ENCODE peak calls at places on chromosomes 16 and 17, in four cellular contexts. L, F, W and H are unnamed samples.

GRCh38 chr17:40303009-40303657 is 5.8 kb upstream of the RARA start:
- DNase-seq in L (peak), F (peak), W (no peak), H (peak)

GRCh38 chr17:79890706-79891105 is 51.5 kb upstream of the CBX4 start:
- DNase-seq in L (no peak), F (no peak), W (no peak), H (peak)

GRCh38 chr17:7095642-7096041 is 15.6 kb upstream of the CLEC10A start:
- DNase-seq in L (no peak), F (no peak), W (peak), H (no peak)

GRCh38 chr17:61058066-61058465 is 341.6 kb upstream of the TBX2 start:
- DNase-seq in L (no peak), F (no peak), W (no peak), H (no peak)

GRCh38 chr16:23267647-23268046 is 34.5 kb upstream of the SCNN1B start:
- DNase-seq in L (no peak), F (no peak), W (no peak), H (no peak)

GRCh38 chr16:27770271-27771196 is 220.6 kb downstream of the KATNIP start:
- DNase-seq in L (no peak), F (no peak), W (no peak), H (no peak)

GRCh38 chr17:80850817-80851216 is 140.8 kb upstream of the CHMP6 start:
- DNase-seq in L (no peak), F (no peak), W (no peak), H (no peak)

GRCh38 chr17:27459433-27459832 is 3.2 kb downstream of the KSR1 start:
- DNase-seq in L (peak), F (no peak), W (no peak), H (no peak)

GRCh38 chr16:65070831-65071230 is 51.0 kb downstream of the CDH11 start:
- DNase-seq in L (peak), F (no peak), W (no peak), H (no peak)

GRCh38 chr17:33657181-33657580 is 364.1 kb upstream of the ASIC2 start:
- DNase-seq in L (no peak), F (no peak), W (no peak), H (no peak)

GRCh38 chr17:17050346-17051345 is 8.4 kb downstream of the MPRIP start:
- DNase-seq in L (no peak), F (no peak), W (no peak), H (peak)

GRCh38 chr16:73711441-73712080 is 585.1 kb upstream of the PSMD7 start:
- DNase-seq in L (no peak), F (no peak), W (no peak), H (peak)

GRCh38 chr16:65547799-65548446 is 426.1 kb upstream of the CDH11 start:
- DNase-seq in L (no peak), F (no peak), W (no peak), H (no peak)

GRCh38 chr16:17416461-17417221 is 54.1 kb downstream of the XYLT1 start:
- DNase-seq in L (no peak), F (no peak), W (peak), H (peak)

GRCh38 chr17:62899349-62899748 is 66.7 kb upstream of the TANC2 start:
- DNase-seq in L (no peak), F (no peak), W (no peak), H (no peak)

GRCh38 chr17:62809656-62810055 is 1.5 kb upstream of the MARCHF10 start:
- DNase-seq in L (no peak), F (no peak), W (no peak), H (no peak)

GRCh38 chr17:35577826-35578194 is 561 bp downstream of the PEX12 start:
- DNase-seq in L (no peak), F (no peak), W (no peak), H (no peak)

GRCh38 chr17:43542854-43543253 is 3.3 kb downstream of the ETV4 start:
- DNase-seq in L (no peak), F (no peak), W (no peak), H (no peak)

GRCh38 chr17:29393451-29393850 is 3.3 kb downstream of the TAOK1 start:
- DNase-seq in L (no peak), F (no peak), W (no peak), H (no peak)

GRCh38 chr17:62566996-62567578 is 60.4 kb upstream of the MRC2 start:
- DNase-seq in L (no peak), F (no peak), W (no peak), H (no peak)

GRCh38 chr16:49637933-49638695 is 217.8 kb downstream of the ZNF423 start:
- DNase-seq in L (no peak), F (no peak), W (no peak), H (no peak)

GRCh38 chr17:35645923-35646322 is 58.8 kb downstream of the AP2B1 start:
- DNase-seq in L (no peak), F (no peak), W (no peak), H (no peak)

GRCh38 chr17:9696279-9697044 is 51.1 kb downstream of the USP43 start:
- DNase-seq in L (no peak), F (no peak), W (no peak), H (no peak)

GRCh38 chr17:65194670-65195334 is 57.6 kb downstream of the RGS9 start:
- DNase-seq in L (no peak), F (peak), W (no peak), H (peak)

GRCh38 chr16:21645261-21645721 is 7.1 kb downstream of the IGSF6 start:
- DNase-seq in L (no peak), F (no peak), W (peak), H (no peak)

GRCh38 chr17:82367724-82368524 is 3.6 kb upstream of the UTS2R start:
- DNase-seq in L (peak), F (peak), W (no peak), H (peak)

GRCh38 chr16:8241408-8241807 is 348.9 kb downstream of the TMEM114 start:
- DNase-seq in L (no peak), F (no peak), W (no peak), H (no peak)

GRCh38 chr17:17018612-17019429 is 23.4 kb upstream of the MPRIP start:
- DNase-seq in L (no peak), F (no peak), W (no peak), H (no peak)

GRCh38 chr17:11944587-11944986 is 52.7 kb downstream of the ZNF18 start:
- DNase-seq in L (no peak), F (no peak), W (no peak), H (no peak)

GRCh38 chr16:88487124-88487432 is 34.0 kb downstream of the ZFPM1 start:
- DNase-seq in L (no peak), F (no peak), W (no peak), H (no peak)

GRCh38 chr16:89050119-89050867 is 43.4 kb upstream of the ACSF3 start:
- DNase-seq in L (no peak), F (no peak), W (no peak), H (no peak)

GRCh38 chr16:23469814-23470213 is 16.8 kb upstream of the COG7 start:
- DNase-seq in L (no peak), F (no peak), W (no peak), H (no peak)

GRCh38 chr16:31253642-31254045 is 6.1 kb upstream of the ITGAM start:
- DNase-seq in L (peak), F (peak), W (no peak), H (no peak)

GRCh38 chr16:291539-291938 is 8.6 kb downstream of the PDIA2 start:
- DNase-seq in L (no peak), F (no peak), W (no peak), H (no peak)

GRCh38 chr17:77228224-77229215 is 87.8 kb downstream of the SEC14L1 start:
- DNase-seq in L (no peak), F (no peak), W (no peak), H (no peak)

GRCh38 chr16:57355898-57356414 is 2.6 kb upstream of the CCL22 start:
- DNase-seq in L (no peak), F (no peak), W (no peak), H (no peak)

GRCh38 chr16:30335598-30336474 is 19.3 kb downstream of the CD2BP2 start:
- DNase-seq in L (peak), F (no peak), W (peak), H (no peak)

GRCh38 chr16:4123617-4124300 is 7.5 kb upstream of the ADCY9 start:
- DNase-seq in L (no peak), F (no peak), W (no peak), H (no peak)
- TF ChIP-seq CREB1 in L (no peak), F (no peak), W (no peak), H (no peak)

DNA sequence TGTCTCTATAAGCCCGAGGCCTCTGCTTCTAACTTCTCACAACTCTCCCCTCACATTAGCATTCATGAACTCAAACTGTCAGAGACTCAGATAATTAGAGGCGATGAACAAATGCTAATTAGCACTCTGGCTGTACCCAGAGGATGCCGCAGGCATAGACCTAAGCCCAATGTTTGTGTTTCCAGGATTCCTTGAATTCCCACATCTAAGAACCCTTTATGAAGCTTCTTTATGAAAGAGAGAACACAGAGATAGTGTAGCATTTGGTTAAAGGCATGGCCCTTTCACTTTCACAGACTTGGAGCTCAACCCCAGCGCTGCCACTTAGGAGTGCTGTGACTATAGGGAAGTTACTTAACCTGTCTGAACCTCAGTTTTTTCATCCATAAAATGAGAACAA is 512.2 kb downstream of the GRIN2A start:
- DNase-seq in L (no peak), F (no peak), W (no peak), H (no peak)
- TF ChIP-seq NR2C2 in L (no peak), F (no peak), W (no peak), H (no peak)

GRCh38 chr16:78650675-78651074 is 551.2 kb downstream of the WWOX start:
- DNase-seq in L (no peak), F (no peak), W (no peak), H (no peak)
- TF ChIP-seq CREM in L (no peak), F (no peak), W (no peak), H (no peak)

GRCh38 chr16:1710811-1711507 is 5.0 kb downstream of the MAPK8IP3 start:
- DNase-seq in L (peak), F (no peak), W (no peak), H (no peak)

GRCh38 chr16:1713331-1713730 is 7.3 kb downstream of the MAPK8IP3 start:
- DNase-seq in L (no peak), F (no peak), W (no peak), H (no peak)

GRCh38 chr16:1712791-1713261 is 6.8 kb downstream of the MAPK8IP3 start:
- DNase-seq in L (no peak), F (no peak), W (no peak), H (no peak)

GRCh38 chr16:1715220-1715619 is 9.2 kb downstream of the MAPK8IP3 start:
- DNase-seq in L (no peak), F (no peak), W (no peak), H (no peak)

DNA sequence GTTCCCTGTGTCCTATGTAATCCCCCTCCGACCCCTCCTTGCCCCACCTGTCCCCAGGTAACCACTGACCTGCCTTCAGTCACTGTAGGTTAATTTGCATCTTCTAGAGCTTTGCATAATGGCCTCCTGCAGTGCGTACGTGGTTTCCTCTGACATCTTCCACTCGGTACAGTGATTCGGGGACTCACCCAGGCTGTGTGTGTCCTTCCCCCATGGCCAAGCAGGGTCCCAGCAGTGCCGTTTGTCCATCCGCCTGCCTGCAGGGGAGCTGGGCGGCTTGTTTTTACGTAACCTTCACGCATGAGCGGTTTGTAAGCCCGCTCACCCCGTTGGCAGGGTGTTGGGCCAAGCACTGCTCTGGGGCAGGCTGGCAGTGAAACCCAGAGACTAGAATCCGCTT is 7.9 kb downstream of the MAPK8IP3 start:
- DNase-seq in L (no peak), F (no peak), W (peak), H (peak)
- TF ChIP-seq CREB1 in L (no peak), F (no peak), W (peak), H (no peak)

GRCh38 chr17:75105269-75106080 is 4.3 kb upstream of the ARMC7 start:
- DNase-seq in L (peak), F (peak), W (no peak), H (peak)

GRCh38 chr17:75099881-75100595 is 9.7 kb upstream of the ARMC7 start:
- DNase-seq in L (no peak), F (no peak), W (no peak), H (no peak)

GRCh38 chr17:75098861-75099260 is 10.9 kb upstream of the ARMC7 start:
- DNase-seq in L (no peak), F (no peak), W (no peak), H (no peak)

GRCh38 chr17:75103601-75104554 is 5.9 kb upstream of the ARMC7 start:
- DNase-seq in L (no peak), F (no peak), W (no peak), H (no peak)

DNA sequence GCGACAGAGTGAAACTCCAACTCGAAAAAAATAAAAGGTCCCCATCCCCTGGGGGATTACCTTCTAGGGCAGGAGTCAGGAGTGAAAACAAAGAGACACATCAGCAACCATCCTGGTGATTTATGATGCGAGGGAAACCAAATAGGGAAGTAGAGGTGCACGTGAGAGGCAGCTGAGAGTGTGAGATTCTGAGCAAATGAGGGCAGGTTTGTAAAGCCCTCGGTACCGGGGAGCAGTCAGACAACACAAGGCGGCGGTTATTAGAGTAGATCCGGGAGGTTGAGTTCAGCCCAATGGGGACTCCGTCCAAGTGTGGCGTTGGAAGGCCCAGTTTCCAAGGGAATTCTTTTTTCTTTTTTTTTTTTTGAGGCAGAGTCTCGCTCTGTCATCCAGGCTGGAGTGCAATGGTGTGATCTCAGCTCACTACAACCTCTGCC is 7.4 kb upstream of the ARMC7 start:
- DNase-seq in L (no peak), F (no peak), W (peak), H (no peak)
- TF ChIP-seq NR2C2 in L (no peak), F (no peak), W (no peak), H (no peak)

GRCh38 chr16:15983898-15984297 is 34.5 kb downstream of the ABCC1 start:
- DNase-seq in L (no peak), F (no peak), W (no peak), H (no peak)

GRCh38 chr16:15979801-15980200 is 30.4 kb downstream of the ABCC1 start:
- DNase-seq in L (no peak), F (no peak), W (no peak), H (no peak)

GRCh38 chr16:15985144-15985543 is 35.7 kb downstream of the ABCC1 start:
- DNase-seq in L (no peak), F (no peak), W (no peak), H (no peak)

GRCh38 chr16:15980329-15980728 is 30.9 kb downstream of the ABCC1 start:
- DNase-seq in L (no peak), F (no peak), W (no peak), H (no peak)

GRCh38 chr16:15981382-15981781 is 32.0 kb downstream of the ABCC1 start:
- DNase-seq in L (no peak), F (no peak), W (no peak), H (no peak)
- TF ChIP-seq CREM in L (no peak), F (no peak), W (no peak), H (no peak)

GRCh38 chr17:59634632-59635561 is 15.2 kb downstream of the CLTC start:
- DNase-seq in L (no peak), F (no peak), W (no peak), H (no peak)

GRCh38 chr17:59632398-59632797 is 12.7 kb downstream of the CLTC start:
- DNase-seq in L (no peak), F (no peak), W (no peak), H (no peak)

GRCh38 chr17:59631221-59631720 is 11.6 kb downstream of the CLTC start:
- DNase-seq in L (no peak), F (no peak), W (no peak), H (no peak)

GRCh38 chr17:59638553-59638952 is 18.9 kb downstream of the CLTC start:
- DNase-seq in L (no peak), F (no peak), W (no peak), H (no peak)

GRCh38 chr17:59633658-59634359 is 14.1 kb downstream of the CLTC start:
- DNase-seq in L (no peak), F (no peak), W (no peak), H (no peak)
- TF ChIP-seq CREB1 in L (no peak), F (no peak), W (no peak), H (no peak)

GRCh38 chr17:14833201-14833773 is 431.8 kb downstream of the PMP22 start:
- DNase-seq in L (no peak), F (no peak), W (no peak), H (no peak)
- TF ChIP-seq NR2C2 in L (no peak), F (no peak), W (no peak), H (no peak)